ENCODE peak calls at places on chromosomes 5 and 9, in eight cellular contexts. Q is nucleus accumbens, V is GM13976, S is brain microvascular endothelial cell, O is HFFc6, W is GM12865, A is right cardiac atrium, F is AG08396. T is an unnamed sample.

GRCh38 chr5:33713087-33713486 is 178.7 kb downstream of the ADAMTS12 start:
- DNase-seq in Q (no peak), V (no peak), S (no peak), O (no peak), W (peak), A (no peak), F (no peak), T (no peak)

GRCh38 chr5:157449011-157449723 is 10.8 kb upstream of the NIPAL4 start:
- DNase-seq in Q (peak), V (no peak), S (no peak), O (no peak), W (no peak), A (peak), F (no peak), T (no peak)

GRCh38 chr9:124821247-124821623 is 32.0 kb upstream of the WDR38 start:
- DNase-seq in Q (no peak), V (no peak), S (no peak), O (no peak), W (no peak), A (no peak), F (no peak), T (no peak)

GRCh38 chr5:68928617-68929302 is 165.1 kb upstream of the SLC30A5 start:
- DNase-seq in Q (no peak), V (no peak), S (no peak), O (no peak), W (no peak), A (no peak), F (no peak), T (no peak)

GRCh38 chr9:116000748-116001329 is 152.8 kb upstream of the PAPPA start:
- DNase-seq in Q (no peak), V (peak), S (no peak), O (no peak), W (peak), A (peak), F (no peak), T (no peak)

GRCh38 chr5:129749101-129749500 is 1.2 kb downstream of the MINAR2 start:
- DNase-seq in Q (no peak), V (no peak), S (no peak), O (no peak), W (no peak), A (no peak), F (no peak), T (peak)

GRCh38 chr9:34046784-34047379 is 1.8 kb downstream of the UBAP2 start:
- DNase-seq in Q (no peak), V (no peak), S (no peak), O (peak), W (peak), A (no peak), F (no peak), T (no peak)

GRCh38 chr9:34493972-34494535 is 28.7 kb downstream of the ENHO start:
- DNase-seq in Q (peak), V (no peak), S (peak), O (peak), W (peak), A (peak), F (peak), T (peak)

GRCh38 chr5:124847907-124848306 is 101.5 kb upstream of the ZNF608 start:
- DNase-seq in Q (no peak), V (no peak), S (no peak), O (no peak), W (no peak), A (no peak), F (no peak), T (no peak)

GRCh38 chr5:142221091-142221860 is 103.5 kb downstream of the SPRY4 start:
- DNase-seq in Q (no peak), V (no peak), S (no peak), O (no peak), W (no peak), A (no peak), F (no peak), T (no peak)

GRCh38 chr5:71939452-71939932 is 167.8 kb upstream of the MAP1B start:
- DNase-seq in Q (peak), V (no peak), S (no peak), O (no peak), W (no peak), A (no peak), F (no peak), T (no peak)

GRCh38 chr5:93395891-93396465 is 185.0 kb downstream of the NR2F1-AS1 start:
- DNase-seq in Q (no peak), V (no peak), S (no peak), O (no peak), W (no peak), A (no peak), F (no peak), T (no peak)

GRCh38 chr5:102090770-102091169 is 205.3 kb downstream of the SLCO4C1 start:
- DNase-seq in Q (no peak), V (peak), S (no peak), O (no peak), W (peak), A (no peak), F (no peak), T (no peak)

GRCh38 chr9:13181652-13182051 is 97.8 kb downstream of the MPDZ start:
- DNase-seq in Q (no peak), V (no peak), S (no peak), O (peak), W (no peak), A (no peak), F (no peak), T (peak)

GRCh38 chr5:123367739-123368138 is 55.5 kb downstream of the CEP120 start:
- DNase-seq in Q (no peak), V (no peak), S (no peak), O (peak), W (peak), A (no peak), F (no peak), T (peak)

GRCh38 chr5:116557669-116558271 is 16.9 kb downstream of the SEMA6A start:
- DNase-seq in Q (no peak), V (peak), S (no peak), O (peak), W (peak), A (no peak), F (peak), T (no peak)

GRCh38 chr9:35689601-35690446 is at the start of gene TPM2:
- DNase-seq in Q (no peak), V (peak), S (peak), O (peak), W (no peak), A (peak), F (peak), T (peak)

GRCh38 chr5:138439537-138440225 is 824 bp downstream of the REEP2 start:
- DNase-seq in Q (no peak), V (no peak), S (no peak), O (no peak), W (no peak), A (no peak), F (peak), T (no peak)

GRCh38 chr9:123450096-123450495 is 94.1 kb downstream of the CRB2 start:
- DNase-seq in Q (no peak), V (no peak), S (no peak), O (no peak), W (no peak), A (no peak), F (no peak), T (no peak)

GRCh38 chr5:180647941-180648500 is 1.4 kb downstream of the FLT4 start:
- DNase-seq in Q (no peak), V (no peak), S (no peak), O (no peak), W (no peak), A (no peak), F (no peak), T (no peak)

GRCh38 chr9:34963577-34963976 is 5.5 kb downstream of the PHF24 start:
- DNase-seq in Q (no peak), V (no peak), S (no peak), O (no peak), W (no peak), A (no peak), F (no peak), T (no peak)

GRCh38 chr5:159061834-159062530 is 37.7 kb downstream of the EBF1 start:
- DNase-seq in Q (no peak), V (no peak), S (peak), O (no peak), W (no peak), A (no peak), F (no peak), T (no peak)

GRCh38 chr9:134622896-134623407 is 18.7 kb upstream of the COL5A1 start:
- DNase-seq in Q (no peak), V (no peak), S (no peak), O (no peak), W (no peak), A (no peak), F (no peak), T (no peak)

GRCh38 chr5:54243483-54244080 is 66.8 kb downstream of the ARL15 start:
- DNase-seq in Q (peak), V (peak), S (peak), O (peak), W (peak), A (no peak), F (peak), T (peak)

GRCh38 chr9:34124923-34125322 is 1.6 kb downstream of the DCAF12 start:
- DNase-seq in Q (no peak), V (no peak), S (no peak), O (no peak), W (no peak), A (no peak), F (no peak), T (no peak)

GRCh38 chr5:16866795-16867584 is 69.1 kb downstream of the MYO10 start:
- DNase-seq in Q (no peak), V (no peak), S (peak), O (no peak), W (no peak), A (no peak), F (peak), T (peak)

GRCh38 chr5:38463634-38464521 is 92.6 kb downstream of the LIFR start:
- DNase-seq in Q (no peak), V (no peak), S (peak), O (peak), W (no peak), A (no peak), F (peak), T (peak)

GRCh38 chr9:128913048-128913900 is 7.5 kb upstream of the PHYHD1 start:
- DNase-seq in Q (no peak), V (no peak), S (no peak), O (no peak), W (no peak), A (peak), F (no peak), T (no peak)

GRCh38 chr5:2003690-2004365 is 121.1 kb upstream of the IRX4 start:
- DNase-seq in Q (no peak), V (no peak), S (no peak), O (no peak), W (no peak), A (no peak), F (no peak), T (no peak)

GRCh38 chr9:95100071-95100627 is 217.4 kb downstream of the FANCC start:
- DNase-seq in Q (no peak), V (no peak), S (no peak), O (no peak), W (no peak), A (no peak), F (peak), T (peak)

GRCh38 chr5:108345541-108346171 is 36.2 kb downstream of the FBXL17 start:
- DNase-seq in Q (no peak), V (peak), S (no peak), O (peak), W (peak), A (no peak), F (peak), T (peak)

GRCh38 chr9:12702160-12702758 is 9.1 kb downstream of the TYRP1 start:
- DNase-seq in Q (peak), V (no peak), S (peak), O (peak), W (no peak), A (peak), F (peak), T (peak)

GRCh38 chr5:139765409-139766217 is 30.0 kb upstream of the PSD2 start:
- DNase-seq in Q (peak), V (peak), S (peak), O (peak), W (peak), A (peak), F (peak), T (peak)

GRCh38 chr9:104864675-104865104 is 63.3 kb downstream of the ABCA1 start:
- DNase-seq in Q (no peak), V (no peak), S (peak), O (peak), W (no peak), A (no peak), F (peak), T (peak)

GRCh38 chr5:118606940-118607339 is 381.4 kb downstream of the DTWD2 start:
- DNase-seq in Q (no peak), V (no peak), S (no peak), O (no peak), W (no peak), A (no peak), F (no peak), T (no peak)

GRCh38 chr9:86241216-86241615 is 18.2 kb downstream of the C9orf153 start:
- DNase-seq in Q (no peak), V (no peak), S (no peak), O (no peak), W (no peak), A (no peak), F (no peak), T (no peak)